ENCODE peak calls at places on chromosome 13, in seven cellular contexts. J, N, Z, I, M, X and V are unnamed samples.

GRCh38 chr13:40456397-40456958 is 210.0 kb downstream of the FOXO1 start:
- DNase-seq in N (no peak), J (no peak), X (no peak), Z (no peak), M (no peak), I (no peak), V (no peak)

GRCh38 chr13:95698047-95698749 is 21.3 kb downstream of the DNAJC3 start:
- DNase-seq in X (no peak), J (no peak), I (peak), Z (peak), M (no peak), N (no peak), V (no peak)

GRCh38 chr13:102040812-102041211 is 361.0 kb downstream of the FGF14 start:
- DNase-seq in J (no peak), I (no peak), X (no peak), N (no peak), Z (no peak), M (no peak), V (no peak)

GRCh38 chr13:76048126-76048525 is 412.0 kb downstream of the LMO7 start:
- DNase-seq in M (no peak), N (no peak), Z (no peak), J (no peak), X (no peak), I (no peak), V (no peak)

GRCh38 chr13:38264363-38265134 is 85.1 kb upstream of the UFM1 start:
- DNase-seq in J (no peak), X (no peak), M (no peak), I (no peak), N (no peak), Z (no peak), V (no peak)

GRCh38 chr13:73225983-73226382 is 167.2 kb downstream of the KLF5 start:
- DNase-seq in Z (no peak), I (no peak), J (no peak), X (no peak), M (no peak), N (no peak), V (no peak)

GRCh38 chr13:26017932-26018690 is 33.7 kb downstream of the SHISA2 start:
- DNase-seq in M (peak), J (peak), I (no peak), N (no peak), Z (no peak), X (no peak), V (no peak)

GRCh38 chr13:61824168-61824567 is 408.5 kb upstream of the PCDH20 start:
- DNase-seq in N (no peak), I (no peak), J (no peak), X (no peak), M (no peak), Z (no peak), V (no peak)

GRCh38 chr13:24834902-24835510 is 71.0 kb downstream of the RNF17 start:
- DNase-seq in M (no peak), J (no peak), N (no peak), Z (no peak), I (peak), X (no peak), V (no peak)

GRCh38 chr13:99605417-99606321 is 104.4 kb downstream of the TM9SF2 start:
- DNase-seq in N (peak), X (peak), Z (no peak), I (peak), M (no peak), J (peak), V (peak)

GRCh38 chr13:94704347-94705080 is 7.8 kb downstream of the SOX21 start:
- DNase-seq in X (no peak), Z (no peak), M (no peak), I (no peak), J (peak), N (no peak), V (peak)

GRCh38 chr13:50617134-50617721 is 226.3 kb downstream of the DLEU7 start:
- DNase-seq in N (no peak), I (no peak), J (no peak), X (no peak), M (peak), Z (peak), V (no peak)

GRCh38 chr13:112057736-112058518 is 9.0 kb upstream of the SOX1 start:
- DNase-seq in M (no peak), I (no peak), J (peak), N (no peak), X (no peak), Z (no peak), V (peak)

GRCh38 chr13:105814902-105815250 is 720.6 kb downstream of the EFNB2 start:
- DNase-seq in Z (no peak), X (peak), J (no peak), M (no peak), I (peak), N (no peak), V (no peak)

GRCh38 chr13:105817498-105817897 is 718.0 kb downstream of the EFNB2 start:
- DNase-seq in Z (no peak), N (no peak), X (no peak), J (no peak), M (no peak), I (no peak), V (no peak)

GRCh38 chr13:105814219-105814901 is 721.1 kb downstream of the EFNB2 start:
- DNase-seq in Z (no peak), N (no peak), J (no peak), M (no peak), X (peak), I (no peak), V (no peak)

GRCh38 chr13:105820415-105820814 is 715.0 kb downstream of the EFNB2 start:
- DNase-seq in N (no peak), I (no peak), J (no peak), Z (no peak), M (no peak), X (no peak), V (no peak)

GRCh38 chr13:105817011-105817410 is 718.5 kb downstream of the EFNB2 start:
- DNase-seq in I (peak), M (no peak), X (peak), N (no peak), Z (no peak), J (peak), V (peak)
- H3K23ac ChIP-seq in I (no peak), M (no peak), X (no peak), N (no peak), Z (no peak), J (no peak), V (no peak)

DNA sequence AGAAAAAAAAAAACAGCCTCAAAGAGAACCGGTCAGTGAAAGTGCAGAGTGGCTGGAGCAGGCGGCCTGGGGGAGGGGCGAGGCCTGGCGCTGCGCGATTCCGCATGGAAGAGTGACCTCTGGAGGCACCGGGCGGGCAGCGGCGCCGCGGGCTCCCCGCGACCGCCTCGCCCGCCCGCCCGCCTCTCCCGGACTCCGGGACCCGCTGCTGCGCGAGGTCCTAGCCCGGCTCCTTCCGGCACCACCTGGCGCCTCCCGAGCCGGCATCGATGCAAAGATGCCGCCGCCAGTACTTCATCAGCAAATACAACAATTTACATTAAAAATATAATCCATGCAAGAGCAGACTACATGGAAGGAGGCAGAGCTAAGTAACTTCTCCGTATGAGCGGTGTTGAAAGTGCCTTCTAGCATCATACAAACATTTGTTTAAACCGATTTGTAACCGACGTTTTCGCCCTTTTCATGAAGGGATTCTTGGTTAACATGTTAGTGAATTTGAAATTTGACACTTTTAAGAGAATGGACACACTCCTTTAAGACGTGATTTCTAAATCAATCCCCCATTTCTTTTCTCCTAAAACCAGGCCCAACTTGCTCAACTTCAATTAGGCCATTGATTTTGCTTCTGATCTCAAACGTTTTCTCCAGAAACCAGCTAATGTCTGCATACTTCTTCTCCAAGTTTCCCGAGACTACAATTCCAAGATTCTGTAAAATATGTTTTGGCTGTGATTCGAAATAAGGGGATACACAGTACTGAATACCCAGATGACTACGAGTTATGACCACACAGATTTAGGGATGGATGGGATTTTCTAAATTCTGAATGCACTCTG is 2.1 kb downstream of the EFNB2 start:
- DNase-seq in X (peak), N (peak), J (peak), M (peak), Z (peak), I (peak), V (peak)
- H3K23ac ChIP-seq in X (no peak), N (no peak), J (no peak), M (no peak), Z (peak), I (no peak), V (no peak)

GRCh38 chr13:65155861-65156260 is 2074.3 kb downstream of the PCDH9 start:
- DNase-seq in N (no peak), J (no peak), I (no peak), X (no peak), Z (no peak), M (no peak), V (no peak)

GRCh38 chr13:65149687-65150086 is 2080.4 kb downstream of the PCDH9 start:
- DNase-seq in Z (no peak), X (no peak), M (no peak), I (no peak), J (no peak), N (no peak), V (peak)

GRCh38 chr13:65159803-65160202 is 2070.3 kb downstream of the PCDH9 start:
- DNase-seq in I (no peak), M (no peak), N (no peak), J (no peak), X (no peak), Z (no peak), V (no peak)

GRCh38 chr13:65154661-65155447 is 2075.3 kb downstream of the PCDH9 start:
- DNase-seq in Z (no peak), M (no peak), J (no peak), N (no peak), X (no peak), I (no peak), V (no peak)
- H3K23ac ChIP-seq in Z (no peak), M (no peak), J (no peak), N (no peak), X (no peak), I (no peak), V (no peak)

DNA sequence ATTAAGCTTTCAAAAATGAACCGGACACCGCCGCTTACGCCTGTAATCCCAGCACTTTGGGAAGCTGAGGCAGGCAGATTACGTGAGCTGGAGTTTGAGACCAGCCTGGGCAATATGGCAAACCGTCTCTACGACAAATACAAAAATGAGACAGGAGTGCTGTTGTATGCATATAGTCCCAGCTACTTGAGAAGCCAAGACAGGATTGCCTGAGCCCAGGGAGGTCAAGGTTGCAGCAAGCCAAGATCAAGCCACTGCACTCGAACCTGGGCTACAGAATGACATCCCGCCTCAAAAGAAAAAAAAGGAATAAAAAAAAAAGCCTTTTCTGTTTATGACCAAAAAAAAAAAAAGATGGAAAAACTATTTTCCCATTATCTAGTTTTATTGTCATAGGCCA is 96.4 kb downstream of the RBM26 start:
- DNase-seq in M (no peak), I (no peak), X (no peak), Z (no peak), J (no peak), N (no peak), V (no peak)
- H3K23ac ChIP-seq in M (no peak), I (no peak), X (no peak), Z (no peak), J (no peak), N (no peak), V (no peak)

GRCh38 chr13:71659427-71659826 is 207.6 kb downstream of the DACH1 start:
- DNase-seq in N (no peak), X (no peak), Z (no peak), I (peak), M (peak), J (no peak), V (no peak)
- H3K23ac ChIP-seq in N (no peak), X (no peak), Z (no peak), I (no peak), M (no peak), J (no peak), V (no peak)

GRCh38 chr13:41811588-41812021 is 149.3 kb downstream of the VWA8 start:
- DNase-seq in N (no peak), J (no peak), X (no peak), M (no peak), Z (no peak), I (no peak), V (no peak)
- H3K23ac ChIP-seq in N (no peak), J (no peak), X (no peak), M (no peak), Z (no peak), I (no peak), V (no peak)

GRCh38 chr13:79037197-79037596 is 368.9 kb downstream of the RBM26 start:
- DNase-seq in J (no peak), X (no peak), N (no peak), I (no peak), M (no peak), Z (no peak), V (no peak)
- H3K23ac ChIP-seq in J (no peak), X (no peak), N (no peak), I (no peak), M (no peak), Z (no peak), V (no peak)